ENCODE peak calls at places on chromosome 13, in four cellular contexts. One of them, this sample, is unnamed.

GRCh38 chr13:37225414-37226047 is 120.1 kb upstream of the CSNK1A1L start:
- DNase-seq in RWPE2: no peak
- DNase-seq in body of pancreas: no peak
- DNase-seq in CD8-positive, alpha-beta memory T cell: no peak
- DNase-seq in this sample: peak

GRCh38 chr13:20125129-20125782 is 35.6 kb downstream of the GJA3 start:
- DNase-seq in CD8-positive, alpha-beta memory T cell: no peak
- DNase-seq in RWPE2: no peak
- DNase-seq in body of pancreas: no peak
- DNase-seq in this sample: peak

GRCh38 chr13:50518131-50518530 is 325.4 kb downstream of the DLEU7 start:
- DNase-seq in body of pancreas: no peak
- DNase-seq in RWPE2: no peak
- DNase-seq in CD8-positive, alpha-beta memory T cell: no peak
- DNase-seq in this sample: no peak

GRCh38 chr13:50400930-50401553 is 385.8 kb downstream of the KCNRG start:
- DNase-seq in RWPE2: no peak
- DNase-seq in CD8-positive, alpha-beta memory T cell: no peak
- DNase-seq in body of pancreas: no peak
- DNase-seq in this sample: peak

GRCh38 chr13:110638814-110639806 is 23.8 kb downstream of the NAXD start:
- DNase-seq in RWPE2: no peak
- DNase-seq in body of pancreas: no peak
- DNase-seq in CD8-positive, alpha-beta memory T cell: no peak
- DNase-seq in this sample: no peak

GRCh38 chr13:106471957-106472543 is 63.4 kb downstream of the EFNB2 start:
- DNase-seq in RWPE2: peak
- DNase-seq in body of pancreas: no peak
- DNase-seq in CD8-positive, alpha-beta memory T cell: no peak
- DNase-seq in this sample: peak

GRCh38 chr13:97004096-97004876 is 10.0 kb upstream of the OXGR1 start:
- DNase-seq in RWPE2: no peak
- DNase-seq in CD8-positive, alpha-beta memory T cell: no peak
- DNase-seq in body of pancreas: no peak
- DNase-seq in this sample: peak

GRCh38 chr13:58254961-58255360 is 623.4 kb downstream of the PCDH17 start:
- DNase-seq in RWPE2: no peak
- DNase-seq in body of pancreas: no peak
- DNase-seq in CD8-positive, alpha-beta memory T cell: no peak
- DNase-seq in this sample: no peak

GRCh38 chr13:33787051-33787591 is 30.8 kb upstream of the RFC3 start:
- DNase-seq in body of pancreas: no peak
- DNase-seq in RWPE2: no peak
- DNase-seq in CD8-positive, alpha-beta memory T cell: no peak
- DNase-seq in this sample: no peak

GRCh38 chr13:110187501-110188161 is 119.3 kb downstream of the COL4A1 start:
- DNase-seq in CD8-positive, alpha-beta memory T cell: no peak
- DNase-seq in body of pancreas: peak
- DNase-seq in RWPE2: no peak
- DNase-seq in this sample: peak

GRCh38 chr13:32284927-32285632 is 30.1 kb downstream of the ZAR1L start:
- DNase-seq in RWPE2: no peak
- DNase-seq in CD8-positive, alpha-beta memory T cell: no peak
- DNase-seq in body of pancreas: peak
- DNase-seq in this sample: peak

GRCh38 chr13:41562083-41562482 is 104.7 kb downstream of the RGCC start:
- DNase-seq in CD8-positive, alpha-beta memory T cell: no peak
- DNase-seq in RWPE2: no peak
- DNase-seq in body of pancreas: no peak
- DNase-seq in this sample: peak

GRCh38 chr13:112892759-112893569 is 76.0 kb upstream of the MCF2L start:
- DNase-seq in body of pancreas: peak
- DNase-seq in CD8-positive, alpha-beta memory T cell: no peak
- DNase-seq in RWPE2: peak
- DNase-seq in this sample: no peak

GRCh38 chr13:66635526-66635925 is 594.6 kb downstream of the PCDH9 start:
- DNase-seq in RWPE2: no peak
- DNase-seq in CD8-positive, alpha-beta memory T cell: no peak
- DNase-seq in body of pancreas: no peak
- DNase-seq in this sample: peak

GRCh38 chr13:20126460-20127262 is 34.2 kb downstream of the GJA3 start:
- DNase-seq in CD8-positive, alpha-beta memory T cell: no peak
- DNase-seq in body of pancreas: no peak
- DNase-seq in RWPE2: no peak
- DNase-seq in this sample: no peak

GRCh38 chr13:45510671-45511070 is 45.9 kb downstream of the COG3 start:
- DNase-seq in RWPE2: no peak
- DNase-seq in body of pancreas: no peak
- DNase-seq in CD8-positive, alpha-beta memory T cell: no peak
- DNase-seq in this sample: no peak

GRCh38 chr13:33483471-33483870 is 197.9 kb upstream of the STARD13 start:
- DNase-seq in body of pancreas: no peak
- DNase-seq in CD8-positive, alpha-beta memory T cell: no peak
- DNase-seq in RWPE2: no peak
- DNase-seq in this sample: peak

GRCh38 chr13:91078093-91078679 is 269.3 kb upstream of the MIR17HG start:
- DNase-seq in CD8-positive, alpha-beta memory T cell: no peak
- DNase-seq in RWPE2: no peak
- DNase-seq in body of pancreas: no peak
- DNase-seq in this sample: peak

GRCh38 chr13:97257228-97257755 is 35.2 kb downstream of the MBNL2 start:
- DNase-seq in CD8-positive, alpha-beta memory T cell: no peak
- DNase-seq in RWPE2: no peak
- DNase-seq in body of pancreas: no peak
- DNase-seq in this sample: no peak

GRCh38 chr13:97257800-97258799 is 36.0 kb downstream of the MBNL2 start:
- DNase-seq in CD8-positive, alpha-beta memory T cell: no peak
- DNase-seq in body of pancreas: peak
- DNase-seq in RWPE2: no peak
- DNase-seq in this sample: peak

GRCh38 chr13:46893820-46894533 is 2.9 kb downstream of the HTR2A start:
- DNase-seq in CD8-positive, alpha-beta memory T cell: peak
- DNase-seq in body of pancreas: peak
- DNase-seq in RWPE2: no peak
- DNase-seq in this sample: peak

GRCh38 chr13:31518666-31519065 is 220.7 kb upstream of the RXFP2 start:
- DNase-seq in RWPE2: no peak
- DNase-seq in CD8-positive, alpha-beta memory T cell: no peak
- DNase-seq in body of pancreas: no peak
- DNase-seq in this sample: no peak

GRCh38 chr13:72163671-72164070 is 296.7 kb upstream of the DACH1 start:
- DNase-seq in body of pancreas: no peak
- DNase-seq in CD8-positive, alpha-beta memory T cell: no peak
- DNase-seq in RWPE2: no peak
- DNase-seq in this sample: peak

GRCh38 chr13:114047358-114047881 is 73.5 kb upstream of the C13orf46 start:
- DNase-seq in RWPE2: no peak
- DNase-seq in CD8-positive, alpha-beta memory T cell: no peak
- DNase-seq in body of pancreas: no peak
- DNase-seq in this sample: no peak

GRCh38 chr13:24709186-24709913 is 29.1 kb downstream of the ATP12A start:
- DNase-seq in body of pancreas: no peak
- DNase-seq in RWPE2: no peak
- DNase-seq in CD8-positive, alpha-beta memory T cell: peak
- DNase-seq in this sample: no peak

GRCh38 chr13:80022146-80022545 is 318.8 kb downstream of the SPRY2 start:
- DNase-seq in body of pancreas: no peak
- DNase-seq in RWPE2: no peak
- DNase-seq in CD8-positive, alpha-beta memory T cell: no peak
- DNase-seq in this sample: no peak

GRCh38 chr13:26628706-26629105 is 71.2 kb downstream of the WASF3 start:
- DNase-seq in body of pancreas: no peak
- DNase-seq in RWPE2: no peak
- DNase-seq in CD8-positive, alpha-beta memory T cell: no peak
- DNase-seq in this sample: peak

GRCh38 chr13:21735621-21736401 is 64.9 kb downstream of the FGF9 start:
- DNase-seq in CD8-positive, alpha-beta memory T cell: no peak
- DNase-seq in body of pancreas: no peak
- DNase-seq in RWPE2: no peak
- DNase-seq in this sample: no peak

GRCh38 chr13:73521970-73522549 is 463.3 kb downstream of the KLF5 start:
- DNase-seq in RWPE2: no peak
- DNase-seq in CD8-positive, alpha-beta memory T cell: no peak
- DNase-seq in body of pancreas: no peak
- DNase-seq in this sample: peak

GRCh38 chr13:73522937-73523336 is 464.1 kb downstream of the KLF5 start:
- DNase-seq in CD8-positive, alpha-beta memory T cell: no peak
- DNase-seq in RWPE2: no peak
- DNase-seq in body of pancreas: no peak
- DNase-seq in this sample: no peak

GRCh38 chr13:73519720-73520119 is 460.9 kb downstream of the KLF5 start:
- DNase-seq in RWPE2: no peak
- DNase-seq in CD8-positive, alpha-beta memory T cell: no peak
- DNase-seq in body of pancreas: no peak
- DNase-seq in this sample: no peak

GRCh38 chr13:73521291-73521626 is 462.5 kb downstream of the KLF5 start:
- DNase-seq in RWPE2: no peak
- DNase-seq in body of pancreas: no peak
- DNase-seq in CD8-positive, alpha-beta memory T cell: no peak
- DNase-seq in this sample: no peak

DNA sequence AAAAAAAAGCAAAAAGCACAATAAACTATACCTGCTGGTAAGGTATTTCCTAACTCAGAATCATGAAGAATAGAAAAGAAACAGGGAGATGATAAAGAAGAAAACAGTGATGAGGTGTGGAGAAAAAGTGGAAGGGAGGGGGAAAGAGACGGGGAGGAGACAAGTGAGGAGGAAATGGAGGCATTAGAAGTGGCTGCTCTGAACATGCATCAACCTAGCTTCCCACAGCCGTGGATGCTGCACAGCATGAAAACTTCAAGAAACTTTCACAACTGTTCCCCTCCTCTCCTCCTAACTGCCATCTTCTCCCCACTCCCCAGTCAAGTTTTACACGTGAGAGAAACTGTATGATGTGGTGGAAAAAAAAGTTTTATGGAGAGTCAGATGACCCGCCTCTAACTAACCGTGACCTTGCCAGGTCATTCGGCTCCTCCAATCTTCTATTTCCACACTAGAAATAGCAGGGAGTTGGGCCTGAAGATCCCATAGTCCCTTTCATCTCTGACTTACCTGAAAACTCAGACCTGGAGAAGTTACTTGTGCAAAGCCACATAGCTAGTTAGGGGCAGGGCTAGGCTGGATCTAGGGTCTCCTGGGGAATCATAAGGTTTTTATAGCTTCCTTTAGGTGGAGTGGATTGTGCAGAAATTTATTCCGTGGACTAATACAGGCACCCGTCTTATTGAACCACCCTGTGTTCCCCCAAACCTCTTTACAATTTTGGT is 461.9 kb downstream of the KLF5 start:
- DNase-seq in body of pancreas: no peak
- DNase-seq in CD8-positive, alpha-beta memory T cell: no peak
- DNase-seq in RWPE2: no peak
- DNase-seq in this sample: no peak
- H3K4me3 ChIP-seq in body of pancreas: no peak
- H3K4me3 ChIP-seq in CD8-positive, alpha-beta memory T cell: peak
- H3K4me3 ChIP-seq in RWPE2: no peak
- H3K4me3 ChIP-seq in this sample: no peak

DNA sequence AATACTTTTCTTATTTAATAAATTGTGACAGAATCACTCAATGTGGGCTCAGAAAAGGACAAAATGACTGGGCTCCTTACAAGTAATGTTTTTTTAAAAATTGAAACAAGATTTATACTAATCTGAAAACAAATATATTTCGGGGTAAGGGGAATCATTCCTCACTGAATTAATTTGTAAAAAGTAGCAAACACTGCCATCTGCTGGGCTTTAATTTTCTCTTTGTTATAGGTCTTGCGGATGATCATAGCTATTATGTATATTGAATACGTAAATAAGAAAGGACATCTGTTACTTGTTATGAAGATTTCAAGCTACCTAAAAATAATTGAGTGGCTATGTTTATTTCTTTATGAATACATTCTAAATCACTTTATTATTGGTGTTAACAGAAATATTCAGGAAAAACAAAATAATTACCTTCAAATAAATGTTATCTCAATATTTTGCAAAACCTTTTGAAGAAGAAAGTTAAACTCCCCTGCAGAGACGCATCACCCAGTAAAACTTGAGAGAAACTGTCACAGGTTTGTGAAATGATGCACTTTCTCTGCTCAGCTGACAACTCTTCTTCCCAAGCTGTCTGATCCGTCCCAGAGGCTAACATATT is 17.8 kb upstream of the ENOX1 start:
- DNase-seq in body of pancreas: no peak
- DNase-seq in RWPE2: no peak
- DNase-seq in CD8-positive, alpha-beta memory T cell: no peak
- DNase-seq in this sample: peak
- H3K4me3 ChIP-seq in body of pancreas: no peak
- H3K4me3 ChIP-seq in RWPE2: no peak
- H3K4me3 ChIP-seq in CD8-positive, alpha-beta memory T cell: no peak
- H3K4me3 ChIP-seq in this sample: peak

DNA sequence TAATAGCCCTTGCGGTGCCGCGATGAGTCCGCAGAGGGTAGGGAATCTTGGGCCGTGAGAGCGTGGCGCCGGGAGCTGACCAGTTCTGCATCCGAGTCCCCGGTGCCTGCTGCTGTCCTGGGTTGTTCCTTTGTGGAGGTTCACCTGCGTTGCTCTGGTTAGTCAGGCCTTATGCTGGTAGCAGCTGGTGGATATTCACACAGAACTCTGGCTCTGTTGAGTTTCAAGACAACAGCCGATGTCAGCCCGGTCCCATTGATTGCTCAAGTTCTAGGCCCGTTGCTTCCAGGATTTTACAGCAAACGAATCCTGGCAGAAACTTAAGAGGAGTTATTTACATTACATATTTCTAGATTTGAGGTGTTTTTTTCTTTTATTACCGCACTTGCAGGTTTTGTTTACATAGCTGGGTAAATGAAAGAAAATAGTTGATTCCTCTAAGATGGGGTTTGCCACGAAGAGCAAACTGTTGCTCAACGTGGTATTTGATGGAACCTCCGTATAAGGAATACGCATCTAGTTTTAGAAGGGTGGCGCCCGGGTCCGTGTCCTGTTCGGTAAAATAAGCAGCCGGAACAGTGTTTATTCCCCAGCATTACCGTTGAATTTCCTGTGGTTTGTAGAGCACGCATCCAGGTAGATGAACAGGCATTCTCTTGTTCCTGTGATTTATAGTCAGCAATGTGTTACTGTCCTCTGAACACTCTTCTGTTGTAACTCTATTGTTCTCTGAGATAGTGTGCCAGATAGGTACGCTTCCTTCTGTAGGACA is 1.3 kb downstream of the CLDN10 start:
- DNase-seq in RWPE2: no peak
- DNase-seq in body of pancreas: peak
- DNase-seq in CD8-positive, alpha-beta memory T cell: no peak
- DNase-seq in this sample: peak
- H3K4me3 ChIP-seq in RWPE2: no peak
- H3K4me3 ChIP-seq in body of pancreas: peak
- H3K4me3 ChIP-seq in CD8-positive, alpha-beta memory T cell: no peak
- H3K4me3 ChIP-seq in this sample: no peak

DNA sequence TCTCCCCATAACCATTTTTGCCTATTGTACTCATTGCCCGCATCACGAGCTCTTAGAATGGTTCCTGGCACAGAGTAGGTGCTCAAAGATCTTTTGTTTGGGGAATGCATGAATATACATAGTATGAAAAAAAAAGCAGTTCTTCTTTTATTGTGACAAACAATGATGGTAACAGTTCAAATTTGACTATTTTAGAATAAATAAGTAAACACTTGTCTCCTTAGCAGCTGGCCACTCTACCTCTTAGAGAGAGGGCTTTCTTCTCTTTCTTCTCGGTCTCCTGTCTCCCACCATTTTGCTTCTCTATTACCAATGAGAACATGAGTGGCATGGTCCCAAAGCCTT is 652 bp upstream of the SLAIN1 start:
- DNase-seq in body of pancreas: no peak
- DNase-seq in CD8-positive, alpha-beta memory T cell: no peak
- DNase-seq in RWPE2: no peak
- DNase-seq in this sample: no peak
- H3K4me3 ChIP-seq in body of pancreas: no peak
- H3K4me3 ChIP-seq in CD8-positive, alpha-beta memory T cell: peak
- H3K4me3 ChIP-seq in RWPE2: no peak
- H3K4me3 ChIP-seq in this sample: no peak

This sample was measured in epithelial cell of esophagus.